ENCODE peak calls at places on chromosomes 5 and 9, in six cellular contexts. U, L, N, O, R and P are unnamed samples.

GRCh38 chr5:40774626-40775025 is 18.9 kb upstream of the TTC33 start:
- DNase-seq in L (no peak), R (no peak), O (no peak), N (no peak), U (no peak), P (no peak)

GRCh38 chr5:61431923-61432620 is 100.0 kb downstream of the ZSWIM6 start:
- DNase-seq in N (no peak), R (no peak), U (no peak), L (no peak), O (no peak), P (no peak)

GRCh38 chr9:130763585-130764200 is 70.1 kb downstream of the EXOSC2 start:
- DNase-seq in U (no peak), O (no peak), R (no peak), L (no peak), N (no peak), P (no peak)

GRCh38 chr5:103407399-103407798 is 148.8 kb downstream of the MACIR start:
- DNase-seq in O (no peak), N (no peak), R (peak; percentile 64), L (no peak), U (peak; percentile 53), P (peak; percentile 33)

GRCh38 chr5:109862301-109862700 is 172.6 kb downstream of the MAN2A1 start:
- DNase-seq in R (no peak), O (no peak), U (no peak), L (no peak), N (no peak), P (no peak)

GRCh38 chr9:4038182-4038723 is 261.6 kb downstream of the GLIS3 start:
- DNase-seq in U (peak; percentile 53), R (peak; percentile 25), O (no peak), N (no peak), L (no peak), P (peak; percentile 59)

GRCh38 chr9:131656356-131657030 is 83.4 kb downstream of the RAPGEF1 start:
- DNase-seq in O (no peak), R (peak; percentile 48), N (no peak), U (no peak), L (no peak), P (no peak)

GRCh38 chr5:16757146-16757545 is 140.3 kb upstream of the RETREG1 start:
- DNase-seq in L (no peak), U (no peak), R (no peak), O (no peak), N (no peak), P (no peak)

GRCh38 chr9:25716220-25716872 is 38.1 kb upstream of the TUSC1 start:
- DNase-seq in R (peak; percentile 81), U (peak; percentile 74), N (peak; percentile 37), O (peak; percentile 34), L (peak; percentile 79), P (peak; percentile 73)

GRCh38 chr5:52119768-52120167 is 667.9 kb upstream of the ITGA1 start:
- DNase-seq in L (no peak), U (no peak), N (no peak), O (no peak), R (no peak), P (no peak)

GRCh38 chr9:19127881-19128719 is 808 bp upstream of the PLIN2 start:
- DNase-seq in L (peak; percentile 54), O (no peak), U (no peak), N (peak; percentile 38), R (peak; percentile 61), P (peak; percentile 73)

GRCh38 chr5:157388148-157388547 is 71.9 kb upstream of the NIPAL4 start:
- DNase-seq in L (no peak), N (no peak), O (no peak), R (peak; percentile 28), U (peak; percentile 24), P (peak; percentile 44)

GRCh38 chr5:132451387-132451786 is 39.2 kb downstream of the IRF1 start:
- DNase-seq in O (no peak), L (no peak), N (no peak), R (peak; percentile 85), U (peak; percentile 59), P (peak; percentile 78)

GRCh38 chr9:132390966-132391365 is 15.7 kb downstream of the TTF1 start:
- DNase-seq in O (no peak), L (no peak), U (no peak), N (no peak), R (no peak), P (no peak)

GRCh38 chr5:122091942-122092600 is 14.0 kb upstream of the LOX start:
- DNase-seq in L (no peak), R (peak; percentile 60), N (peak; percentile 29), U (peak; percentile 77), O (no peak), P (peak; percentile 69)

GRCh38 chr5:20833081-20833627 is 845.2 kb upstream of the CDH18 start:
- DNase-seq in L (no peak), O (no peak), R (no peak), U (no peak), N (no peak), P (no peak)

DNA sequence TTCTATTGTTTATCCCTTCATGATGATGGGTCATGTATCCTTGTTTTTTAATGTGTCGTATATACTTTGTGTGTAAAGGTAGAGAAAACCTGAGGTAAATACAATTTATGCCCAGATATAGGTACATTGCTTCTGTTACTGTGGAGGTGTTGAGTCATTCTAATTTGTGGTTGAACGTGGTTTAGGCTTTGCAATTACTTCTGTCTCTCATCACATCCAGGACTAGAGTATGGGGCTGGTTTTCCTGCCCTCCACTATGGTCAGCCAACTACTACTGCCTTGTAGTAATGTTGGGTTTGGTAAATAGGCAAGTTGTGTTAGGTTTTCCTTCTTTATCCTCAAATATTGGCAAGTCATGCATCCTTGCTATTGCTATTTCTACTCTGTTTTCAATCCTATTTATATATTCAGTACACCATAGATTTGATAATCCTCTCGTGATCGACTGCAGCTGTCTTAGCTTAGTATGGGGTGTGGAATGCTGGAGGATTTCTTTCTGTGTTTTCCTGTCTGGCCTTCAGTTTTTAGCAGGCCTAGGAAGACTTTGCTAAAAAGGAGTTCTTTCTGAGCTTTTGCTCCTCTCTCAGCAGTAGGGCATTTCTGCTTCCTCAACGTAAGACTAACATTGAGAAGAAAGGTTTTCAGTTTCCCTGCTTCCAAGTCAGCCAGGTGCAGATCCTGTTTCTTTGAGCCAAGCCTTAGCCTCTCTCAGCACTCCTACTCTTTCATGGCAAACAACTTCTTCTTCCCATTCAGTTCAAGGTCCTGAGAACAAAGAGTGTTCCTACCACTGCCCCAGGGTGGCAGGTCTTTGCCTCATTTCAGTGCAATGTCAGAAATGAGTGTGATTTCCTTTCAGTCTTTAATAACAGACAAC is 844.4 kb upstream of the CDH18 start:
- DNase-seq in N (no peak), R (peak; percentile 74), L (no peak), U (no peak), O (no peak), P (no peak)
- H3K14ac ChIP-seq in N (no peak overlapping the region), R (no peak overlapping the region), L (no peak overlapping the region), U (no peak overlapping the region), O (no peak overlapping the region), P (no peak overlapping the region)

GRCh38 chr5:29175774-29176173 is 2017.7 kb upstream of the CDH6 start:
- DNase-seq in L (no peak), N (no peak), O (no peak), U (no peak), R (no peak), P (no peak)

GRCh38 chr5:29170609-29171008 is 2022.9 kb upstream of the CDH6 start:
- DNase-seq in U (no peak), N (no peak), O (no peak), R (no peak), L (no peak), P (no peak)

GRCh38 chr5:29169851-29170250 is 2023.6 kb upstream of the CDH6 start:
- DNase-seq in R (no peak), N (no peak), O (no peak), U (no peak), L (no peak), P (no peak)
- H3K14ac ChIP-seq in R (no peak overlapping the region), N (no peak overlapping the region), O (no peak overlapping the region), U (no peak overlapping the region), L (no peak overlapping the region), P (no peak overlapping the region)

GRCh38 chr9:20409321-20410092 is 212.8 kb downstream of the MLLT3 start:
- DNase-seq in U (no peak), R (no peak), O (no peak), N (no peak), L (no peak), P (no peak)

GRCh38 chr9:20407013-20407412 is 215.3 kb downstream of the MLLT3 start:
- DNase-seq in U (no peak), R (no peak), N (no peak), O (no peak), L (no peak), P (no peak)

GRCh38 chr9:20406344-20406743 is 216.0 kb downstream of the MLLT3 start:
- DNase-seq in N (no peak), L (no peak), O (no peak), R (no peak), U (no peak), P (no peak)

GRCh38 chr9:20405086-20405485 is 217.2 kb downstream of the MLLT3 start:
- DNase-seq in L (no peak), O (no peak), R (no peak), N (no peak), U (peak; percentile 8), P (no peak)

DNA sequence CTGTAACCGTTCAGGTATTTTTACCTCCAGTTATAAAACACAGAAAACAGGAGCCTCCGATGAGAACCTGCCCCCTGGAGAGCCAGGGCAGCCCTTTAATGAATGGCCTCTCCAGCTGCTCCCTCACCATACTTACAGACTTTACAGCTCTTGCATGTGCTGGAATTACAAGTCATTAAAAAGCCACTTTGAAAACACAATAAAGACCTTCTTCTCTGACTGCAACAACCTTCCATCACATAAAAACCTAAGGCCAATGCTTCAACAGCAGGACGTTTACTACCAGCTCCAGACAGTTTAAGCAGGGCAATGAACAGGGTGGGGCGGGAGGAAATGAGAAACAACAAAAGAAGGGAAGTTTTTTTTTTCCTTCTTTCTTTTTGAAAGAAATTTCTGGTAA is 213.8 kb downstream of the MLLT3 start:
- DNase-seq in R (no peak), N (peak; percentile 8), U (no peak), O (no peak), L (no peak), P (no peak)
- H3K14ac ChIP-seq in R (no peak overlapping the region), N (no peak overlapping the region), U (no peak overlapping the region), O (no peak overlapping the region), L (no peak overlapping the region), P (no peak overlapping the region)

GRCh38 chr5:125478599-125478998 is 732.2 kb upstream of the ZNF608 start:
- DNase-seq in O (no peak), U (no peak), N (no peak), L (no peak), R (no peak), P (no peak)

GRCh38 chr5:125480901-125481300 is 734.5 kb upstream of the ZNF608 start:
- DNase-seq in O (no peak), U (no peak), R (no peak), N (no peak), L (no peak), P (no peak)

GRCh38 chr5:125481506-125482455 is 735.3 kb upstream of the ZNF608 start:
- DNase-seq in N (no peak), R (no peak), L (no peak), U (no peak), O (no peak), P (no peak)

GRCh38 chr5:125476888-125477585 is 730.6 kb upstream of the ZNF608 start:
- DNase-seq in R (peak; percentile 66), U (peak; percentile 47), L (no peak), O (no peak), N (no peak), P (no peak)

DNA sequence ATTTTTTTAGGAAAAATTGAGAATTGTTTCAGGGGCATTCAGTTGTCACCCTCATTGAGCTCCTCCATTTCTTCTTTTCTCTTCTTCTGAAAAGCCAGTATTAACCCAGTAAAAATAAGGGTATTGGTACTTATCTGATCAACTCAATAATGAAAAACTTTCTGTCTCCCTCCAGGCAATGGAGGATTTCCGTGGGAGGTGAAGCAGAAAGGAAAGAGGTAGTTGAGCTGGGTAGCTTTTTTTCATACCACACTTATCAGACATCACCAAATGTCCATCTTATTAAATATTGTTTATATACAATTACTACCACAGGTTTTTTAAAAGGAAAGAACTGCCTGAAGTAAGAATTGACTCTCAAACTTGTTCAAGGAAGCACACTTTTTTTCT is 731.1 kb upstream of the ZNF608 start:
- DNase-seq in N (no peak), R (peak; percentile 84), U (no peak), O (no peak), L (no peak), P (no peak)
- H3K14ac ChIP-seq in N (no peak overlapping the region), R (no peak overlapping the region), U (no peak overlapping the region), O (no peak overlapping the region), L (no peak overlapping the region), P (no peak overlapping the region)